ENCODE peak calls at places on chromosomes 12 and 14, in five cellular contexts. F is PC-9, R is HCT116, W is fibroblast of mammary gland, Q is endothelial cell. S is an unnamed sample.

GRCh38 chr12:70508178-70508577 is 129.1 kb downstream of the PTPRB start:
- DNase-seq in F (no peak), R (no peak), W (peak), Q (no peak), S (peak)

GRCh38 chr12:68768431-68768934 is 22.5 kb downstream of the SLC35E3 start:
- DNase-seq in F (no peak), R (no peak), W (no peak), Q (no peak), S (no peak)

GRCh38 chr12:108201808-108202207 is 72.7 kb downstream of the WSCD2 start:
- DNase-seq in F (no peak), R (no peak), W (no peak), Q (no peak), S (no peak)

GRCh38 chr12:46459111-46459510 is 86.5 kb upstream of the SLC38A2 start:
- DNase-seq in F (no peak), R (no peak), W (peak), Q (no peak), S (no peak)

GRCh38 chr14:74571901-74572828 is 39.9 kb downstream of the LTBP2 start:
- DNase-seq in F (peak), R (peak), W (peak), Q (no peak), S (peak)

GRCh38 chr14:105860615-105861580 is 334.5 kb downstream of the TMEM121 start:
- DNase-seq in F (no peak), R (no peak), W (no peak), Q (no peak), S (no peak)

GRCh38 chr14:53841109-53842099 is 115.2 kb downstream of the BMP4 start:
- DNase-seq in F (peak), R (no peak), W (no peak), Q (no peak), S (no peak)

GRCh38 chr12:119601877-119602536 is 8.4 kb downstream of the TMEM233 start:
- DNase-seq in F (no peak), R (no peak), W (no peak), Q (no peak), S (no peak)

GRCh38 chr12:45130881-45131281 is 80.0 kb upstream of the DBX2 start:
- DNase-seq in F (peak), R (peak), W (peak), Q (peak), S (peak)

GRCh38 chr12:90943248-90943647 is 11.7 kb downstream of the CCER1 start:
- DNase-seq in F (no peak), R (no peak), W (peak), Q (no peak), S (no peak)

GRCh38 chr12:68536885-68537284 is 73.8 kb upstream of the RAP1B start:
- DNase-seq in F (no peak), R (no peak), W (no peak), Q (no peak), S (no peak)

GRCh38 chr12:122106891-122107660 is 28.5 kb downstream of the MLXIP start:
- DNase-seq in F (no peak), R (no peak), W (peak), Q (no peak), S (no peak)

GRCh38 chr14:85798852-85799251 is 268.9 kb downstream of the FLRT2 start:
- DNase-seq in F (no peak), R (no peak), W (no peak), Q (no peak), S (no peak)

GRCh38 chr12:54592316-54592715 is 3.9 kb upstream of the PPP1R1A start:
- DNase-seq in F (no peak), R (no peak), W (peak), Q (no peak), S (no peak)

GRCh38 chr14:100589071-100589759 is 2.0 kb upstream of the BEGAIN start:
- DNase-seq in F (no peak), R (no peak), W (no peak), Q (no peak), S (no peak)

DNA sequence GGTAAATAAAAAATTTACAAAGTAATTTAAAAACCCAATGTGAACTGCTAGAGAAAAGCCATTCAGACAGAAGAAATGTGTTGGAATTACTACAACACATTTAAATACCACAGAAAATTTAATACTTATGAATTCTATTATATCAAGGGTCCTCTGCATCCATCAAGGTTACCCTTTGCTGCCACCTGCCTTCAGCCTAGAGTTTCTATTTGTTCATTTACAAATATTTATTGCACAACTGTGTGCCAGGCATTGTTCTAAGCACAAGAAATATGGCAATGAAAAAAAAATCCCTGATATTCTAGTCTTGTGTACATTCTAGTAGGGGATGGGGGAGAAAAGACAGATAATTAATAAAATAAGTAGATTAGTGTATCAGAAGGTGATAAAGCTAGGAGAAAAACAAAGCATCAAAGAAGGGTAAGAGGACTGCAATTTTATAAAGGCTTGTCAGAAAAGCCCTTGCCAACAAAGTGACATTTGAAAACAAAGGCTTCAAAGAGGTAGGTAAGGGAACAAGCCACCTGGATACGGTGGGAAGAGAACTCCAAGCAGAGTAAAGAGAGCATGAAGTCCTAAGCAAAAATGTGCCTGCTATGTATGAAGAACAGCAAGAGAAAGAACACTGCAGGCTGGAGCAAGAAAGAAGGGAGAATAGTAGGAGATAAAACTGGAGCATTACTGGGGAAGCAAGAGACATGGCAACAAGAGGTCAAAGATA is 59.1 kb upstream of the SLC6A13 start:
- DNase-seq in F (peak), R (peak), W (peak), Q (no peak), S (peak)
- TF ChIP-seq CTCF in F (peak), R (no peak), W (peak), Q (no peak), S (no peak)

GRCh38 chr12:126704609-126705008 is 1562.4 kb upstream of the TMEM132C start:
- DNase-seq in F (no peak), R (no peak), W (no peak), Q (no peak), S (peak)
- TF ChIP-seq CTCF in F (peak), R (peak), W (no peak), Q (peak), S (no peak)

DNA sequence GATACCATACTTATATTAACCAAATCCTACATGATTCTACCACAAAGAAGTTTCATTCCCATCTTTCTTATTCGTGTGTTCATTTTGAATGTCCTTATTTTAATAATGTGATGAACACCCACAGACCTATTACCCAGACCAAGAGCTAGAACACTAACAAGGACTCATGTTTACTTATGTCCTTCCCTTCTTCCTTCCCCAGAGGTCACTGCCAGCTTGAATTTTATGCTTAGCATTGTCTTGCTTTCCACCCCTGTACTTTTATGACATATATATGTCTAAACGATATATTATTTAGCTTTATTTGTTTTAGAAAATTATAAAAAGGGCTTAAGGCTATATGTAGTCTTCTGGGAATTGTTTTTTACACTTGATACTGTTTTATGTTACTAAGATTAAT is 238.6 kb downstream of the LRIG3 start:
- DNase-seq in F (no peak), R (no peak), W (no peak), Q (no peak), S (no peak)
- TF ChIP-seq CTCF in F (no peak), R (no peak), W (no peak), Q (no peak), S (no peak)

GRCh38 chr14:36105401-36105800 is 71.1 kb downstream of the PTCSC3 start:
- DNase-seq in F (no peak), R (peak), W (peak), Q (peak), S (peak)
- TF ChIP-seq CTCF in F (no peak), R (peak), W (peak), Q (no peak), S (no peak)

GRCh38 chr14:78286210-78286609 is 116.0 kb downstream of the NRXN3 start:
- DNase-seq in F (no peak), R (no peak), W (no peak), Q (no peak), S (no peak)
- TF ChIP-seq CTCF in F (no peak), R (no peak), W (no peak), Q (no peak), S (no peak)

GRCh38 chr14:64566651-64567122 is 16.9 kb downstream of the PPP1R36 start:
- DNase-seq in F (no peak), R (no peak), W (peak), Q (peak), S (no peak)
- TF ChIP-seq CTCF in F (no peak), R (no peak), W (no peak), Q (no peak), S (no peak)

GRCh38 chr14:81062816-81063215 is 107.4 kb downstream of the TSHR start:
- DNase-seq in F (no peak), R (peak), W (peak), Q (peak), S (peak)
- TF ChIP-seq CTCF in F (peak), R (peak), W (peak), Q (no peak), S (peak)

GRCh38 chr14:93207468-93208308 is 632 bp downstream of the UBR7 start:
- DNase-seq in F (peak), R (no peak), W (peak), Q (peak), S (peak)

GRCh38 chr14:93212432-93212831 is 5.4 kb downstream of the UBR7 start:
- DNase-seq in F (no peak), R (no peak), W (no peak), Q (no peak), S (no peak)

GRCh38 chr14:93201155-93201704 is 5.6 kb downstream of the GON7 start:
- DNase-seq in F (no peak), R (no peak), W (no peak), Q (no peak), S (no peak)

GRCh38 chr14:93206793-93207467 is at the start of the genes GON7 and UBR7:
- DNase-seq in F (peak), R (peak), W (peak), Q (peak), S (peak)
- TF ChIP-seq CTCF in F (no peak), R (no peak), W (no peak), Q (peak), S (no peak)